ENCODE peak calls at places on chromosomes 7 and 10, in six cellular contexts. N is sigmoid colon, C is suprapubic skin, Q is lower lobe of right lung, G is thoracic aorta, Y is choroid plexus epithelial cell. V is an unnamed sample.
A peak's percentile ranks its signal among the peaks of the same experiment; 100 is the strongest.

GRCh38 chr10:77890097-77890496 is 36.5 kb downstream of the DLG5 start:
- DNase-seq in N (no peak), C (no peak), Q (no peak), G (no peak), Y (no peak), V (no peak)

GRCh38 chr7:18179058-18179457 is 151.4 kb upstream of the PRPS1L1 start:
- DNase-seq in N (no peak), C (no peak), Q (no peak), G (no peak), Y (peak; percentile 33), V (no peak)

GRCh38 chr10:17056781-17057191 is 72.8 kb downstream of the CUBN start:
- DNase-seq in N (no peak), C (peak; percentile 75), Q (no peak), G (no peak), Y (peak; percentile 62), V (no peak)

GRCh38 chr7:54846272-54846671 is 87.3 kb upstream of the SEC61G start:
- DNase-seq in N (no peak), C (no peak), Q (no peak), G (no peak), Y (peak; percentile 31), V (no peak)

GRCh38 chr7:42372498-42372897 is 135.5 kb upstream of the GLI3 start:
- DNase-seq in N (no peak), C (no peak), Q (no peak), G (no peak), Y (no peak), V (no peak)

GRCh38 chr10:117424789-117425649 is 49.8 kb upstream of the PDZD8 start:
- DNase-seq in N (no peak), C (no peak), Q (no peak), G (no peak), Y (no peak), V (no peak)

GRCh38 chr10:110494532-110494931 is 3.2 kb upstream of the DUSP5 start:
- DNase-seq in N (no peak), C (no peak), Q (no peak), G (no peak), Y (no peak), V (no peak)

GRCh38 chr10:3740157-3740871 is 44.7 kb downstream of the KLF6 start:
- DNase-seq in N (no peak), C (no peak), Q (no peak), G (no peak), Y (peak; percentile 74), V (no peak)

GRCh38 chr10:11170993-11171416 is 153.3 kb downstream of the CELF2 start:
- DNase-seq in N (no peak), C (no peak), Q (no peak), G (no peak), Y (no peak), V (peak; percentile 61)

GRCh38 chr10:114024876-114025609 is 18.6 kb upstream of the ADRB1 start:
- DNase-seq in N (no peak), C (no peak), Q (no peak), G (no peak), Y (peak; percentile 76), V (peak; percentile 79)

GRCh38 chr10:84534168-84534567 is 205.8 kb downstream of the CCSER2 start:
- DNase-seq in N (no peak), C (no peak), Q (no peak), G (no peak), Y (no peak), V (no peak)

GRCh38 chr7:44678096-44678467 is 70.6 kb upstream of the ZMIZ2 start:
- DNase-seq in N (no peak), C (no peak), Q (no peak), G (no peak), Y (no peak), V (no peak)

GRCh38 chr7:22730921-22731654 is 4.1 kb downstream of the IL6 start:
- DNase-seq in N (no peak), C (no peak), Q (no peak), G (no peak), Y (peak; percentile 61), V (no peak)

GRCh38 chr7:39130740-39131538 is 153.2 kb downstream of the POU6F2 start:
- DNase-seq in N (no peak), C (no peak), Q (peak; percentile 52), G (no peak), Y (no peak), V (no peak)

GRCh38 chr10:76309744-76310441 is 878.5 kb downstream of the LRMDA start:
- DNase-seq in N (no peak), C (no peak), Q (no peak), G (no peak), Y (peak; percentile 3), V (no peak)

GRCh38 chr7:98133181-98133580 is 26.5 kb downstream of the LMTK2 start:
- DNase-seq in N (no peak), C (no peak), Q (no peak), G (no peak), Y (peak; percentile 36), V (peak; percentile 62)

GRCh38 chr10:127195041-127195506 is 1.3 kb downstream of the INSYN2A start:
- DNase-seq in N (no peak), C (no peak), Q (no peak), G (no peak), Y (no peak), V (no peak)

GRCh38 chr10:6275022-6275997 is 72.6 kb downstream of the PFKFB3 start:
- DNase-seq in N (peak; percentile 94), C (peak; percentile 97), Q (peak; percentile 94), G (peak; percentile 95), Y (peak; percentile 97), V (peak; percentile 100)

GRCh38 chr7:136857573-136857972 is 10.9 kb upstream of the CHRM2 start:
- DNase-seq in N (no peak), C (no peak), Q (no peak), G (no peak), Y (peak; percentile 59), V (no peak)

GRCh38 chr10:61841338-61841875 is 60.1 kb upstream of the ARID5B start:
- DNase-seq in N (no peak), C (no peak), Q (no peak), G (no peak), Y (no peak), V (no peak)

GRCh38 chr10:118926903-118927302 is 102.6 kb upstream of the NANOS1 start:
- DNase-seq in N (no peak), C (no peak), Q (no peak), G (no peak), Y (no peak), V (no peak)

GRCh38 chr7:92563345-92563744 is 26.8 kb downstream of the FAM133B start:
- DNase-seq in N (no peak), C (no peak), Q (no peak), G (no peak), Y (peak; percentile 11), V (no peak)

GRCh38 chr7:92567460-92567859 is 22.7 kb downstream of the FAM133B start:
- DNase-seq in N (no peak), C (no peak), Q (no peak), G (no peak), Y (peak; percentile 12), V (no peak)

GRCh38 chr7:92569137-92569536 is 21.1 kb downstream of the FAM133B start:
- DNase-seq in N (no peak), C (no peak), Q (no peak), G (no peak), Y (peak; percentile 10), V (no peak)
- TF ChIP-seq CTCF in N (no peak), C (no peak), Q (no peak), G (no peak), Y (no peak), V (no peak)

GRCh38 chr10:416091-416515 is 273.4 kb downstream of the DIP2C start:
- DNase-seq in N (no peak), C (no peak), Q (no peak), G (no peak), Y (no peak), V (no peak)
- TF ChIP-seq CTCF in N (no peak), C (no peak), Q (no peak), G (no peak), Y (peak; percentile 2), V (no peak)

DNA sequence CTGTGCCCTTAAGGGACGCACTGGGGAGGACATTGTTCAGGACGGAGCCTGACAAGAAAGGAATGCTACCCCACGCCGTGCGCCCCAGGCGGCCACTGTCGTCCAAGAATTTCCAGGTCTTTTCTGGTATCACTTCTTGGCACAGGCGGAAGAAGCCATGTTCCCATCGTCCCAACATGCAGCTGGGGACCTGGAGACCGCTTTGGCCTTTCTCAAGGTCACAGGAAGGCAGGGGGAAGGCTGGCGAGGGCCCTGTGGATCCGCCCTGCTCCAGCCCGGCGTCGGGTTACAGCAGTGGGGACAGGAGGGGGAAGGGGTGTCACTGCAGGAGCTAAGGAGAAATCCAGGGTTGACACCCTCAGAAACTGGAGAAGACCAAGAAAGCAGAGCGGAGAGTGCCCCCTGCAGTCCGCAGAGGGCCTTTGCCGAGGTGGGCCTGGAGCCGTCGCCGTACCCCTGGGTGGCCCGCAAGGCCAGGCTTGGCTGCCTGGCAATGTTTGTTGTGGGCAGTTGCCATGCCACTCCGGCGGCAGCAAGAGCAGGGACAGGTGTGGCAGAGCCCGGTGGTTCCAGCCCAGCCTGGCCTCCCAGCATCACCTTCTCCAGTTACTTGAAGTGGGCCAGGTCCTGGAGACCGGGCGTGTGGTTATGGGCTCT is 104.1 kb downstream of the LHPP start:
- DNase-seq in N (no peak), C (peak; percentile 55), Q (peak; percentile 81), G (no peak), Y (peak; percentile 52), V (no peak)
- TF ChIP-seq CTCF in N (no peak), C (no peak), Q (peak; percentile 42), G (peak; percentile 13), Y (peak; percentile 79), V (no peak)

GRCh38 chr7:32357535-32358277 is 132.5 kb downstream of the LSM5 start:
- DNase-seq in N (no peak), C (no peak), Q (no peak), G (no peak), Y (peak; percentile 9), V (no peak)
- TF ChIP-seq CTCF in N (no peak), C (no peak), Q (no peak), G (no peak), Y (no peak), V (no peak)

GRCh38 chr7:158828343-158829020 is 827 bp downstream of the ESYT2 start:
- DNase-seq in N (peak; percentile 85), C (no peak), Q (peak; percentile 75), G (no peak), Y (peak; percentile 34), V (peak; percentile 47)

GRCh38 chr7:158829342-158830210 is at the start of gene ESYT2:
- DNase-seq in N (peak; percentile 99), C (peak; percentile 98), Q (peak; percentile 99), G (peak; percentile 94), Y (peak; percentile 98), V (peak; percentile 98)

GRCh38 chr7:158831738-158832091 is 2.4 kb upstream of the ESYT2 start:
- DNase-seq in N (no peak), C (no peak), Q (no peak), G (no peak), Y (no peak), V (no peak)

GRCh38 chr7:158829021-158829341 is 328 bp downstream of the ESYT2 start:
- DNase-seq in N (no peak), C (peak; percentile 88), Q (peak; percentile 81), G (no peak), Y (peak; percentile 88), V (peak; percentile 51)

GRCh38 chr7:158830211-158830723 is 958 bp upstream of the ESYT2 start:
- DNase-seq in N (no peak), C (no peak), Q (no peak), G (no peak), Y (no peak), V (no peak)
- TF ChIP-seq CTCF in N (no peak), C (no peak), Q (no peak), G (no peak), Y (no peak), V (no peak)